ENCODE peak calls at places on chromosome 7, in seven cellular contexts. G, T, W, K, B, Q and L are unnamed samples.

GRCh38 chr7:89458076-89458475 is 662.5 kb upstream of the TEX47 start:
- DNase-seq in G (no peak), T (no peak), W (no peak), K (no peak), B (no peak), Q (no peak), L (no peak)

GRCh38 chr7:140176271-140176701 is 497 bp downstream of the KDM7A start:
- DNase-seq in G (peak), T (no peak), W (no peak), K (peak), B (no peak), Q (no peak), L (no peak)

GRCh38 chr7:124208642-124209041 is 175.8 kb upstream of the TMEM229A start:
- DNase-seq in G (no peak), T (no peak), W (no peak), K (no peak), B (no peak), Q (no peak), L (no peak)

GRCh38 chr7:141411133-141411532 is 140.1 kb upstream of the AGK start:
- DNase-seq in G (no peak), T (no peak), W (no peak), K (no peak), B (no peak), Q (no peak), L (no peak)

GRCh38 chr7:136869991-136870798 is 1.7 kb downstream of the CHRM2 start:
- DNase-seq in G (no peak), T (no peak), W (no peak), K (no peak), B (no peak), Q (no peak), L (no peak)

GRCh38 chr7:151745090-151745638 is 131.8 kb downstream of the PRKAG2 start:
- DNase-seq in G (no peak), T (no peak), W (peak), K (no peak), B (peak), Q (peak), L (no peak)

GRCh38 chr7:69814421-69814962 is 216.2 kb downstream of the AUTS2 start:
- DNase-seq in G (no peak), T (no peak), W (no peak), K (no peak), B (no peak), Q (no peak), L (no peak)

GRCh38 chr7:108203433-108204002 is 73.4 kb upstream of the LAMB4 start:
- DNase-seq in G (no peak), T (no peak), W (no peak), K (no peak), B (no peak), Q (no peak), L (no peak)

GRCh38 chr7:81514546-81514945 is 255.3 kb downstream of the HGF start:
- DNase-seq in G (no peak), T (no peak), W (no peak), K (no peak), B (no peak), Q (no peak), L (no peak)

GRCh38 chr7:157339777-157340677 is 3.2 kb downstream of the DNAJB6 start:
- DNase-seq in G (peak), T (peak), W (peak), K (peak), B (peak), Q (peak), L (no peak)

GRCh38 chr7:45456747-45457146 is 117.4 kb upstream of the ADCY1 start:
- DNase-seq in G (no peak), T (no peak), W (no peak), K (no peak), B (no peak), Q (no peak), L (no peak)

GRCh38 chr7:77538186-77538907 is 1.3 kb downstream of the PTPN12 start:
- DNase-seq in G (peak), T (peak), W (peak), K (peak), B (peak), Q (peak), L (no peak)

GRCh38 chr7:93016085-93016471 is 101.7 kb downstream of the SAMD9 start:
- DNase-seq in G (no peak), T (no peak), W (peak), K (no peak), B (no peak), Q (no peak), L (peak)

GRCh38 chr7:31114593-31115343 is 62.7 kb downstream of the ADCYAP1R1 start:
- DNase-seq in G (no peak), T (peak), W (peak), K (no peak), B (no peak), Q (no peak), L (no peak)

GRCh38 chr7:98130959-98131358 is 24.3 kb downstream of the LMTK2 start:
- DNase-seq in G (no peak), T (no peak), W (peak), K (no peak), B (no peak), Q (no peak), L (no peak)

GRCh38 chr7:155069992-155070827 is at the start of gene HTR5A:
- DNase-seq in G (peak), T (peak), W (peak), K (peak), B (peak), Q (peak), L (peak)